ENCODE peak calls at places on chromosomes 13 and 19, in five cellular contexts. One of them, this sample, is unnamed.

GRCh38 chr13:43686557-43686956 is 100.2 kb downstream of the ENOX1 start:
- DNase-seq in fibroblast of pulmonary artery: peak
- DNase-seq in progenitor cell of endocrine pancreas: no peak
- DNase-seq in HFFc6: peak
- DNase-seq in CD8-positive, alpha-beta T cell: no peak
- DNase-seq in this sample: no peak

GRCh38 chr19:45528149-45528743 is 21.0 kb downstream of the VASP start:
- DNase-seq in fibroblast of pulmonary artery: peak
- DNase-seq in HFFc6: no peak
- DNase-seq in progenitor cell of endocrine pancreas: peak
- DNase-seq in CD8-positive, alpha-beta T cell: no peak
- DNase-seq in this sample: no peak

GRCh38 chr19:8904597-8904996 is 72.4 kb downstream of the MBD3L1 start:
- DNase-seq in CD8-positive, alpha-beta T cell: no peak
- DNase-seq in progenitor cell of endocrine pancreas: no peak
- DNase-seq in fibroblast of pulmonary artery: no peak
- DNase-seq in HFFc6: no peak
- DNase-seq in this sample: no peak

GRCh38 chr19:53583181-53583580 is 45.2 kb downstream of the ZNF331 start:
- DNase-seq in progenitor cell of endocrine pancreas: no peak
- DNase-seq in HFFc6: no peak
- DNase-seq in CD8-positive, alpha-beta T cell: no peak
- DNase-seq in fibroblast of pulmonary artery: no peak
- DNase-seq in this sample: no peak

GRCh38 chr13:24662195-24663088 is 17.8 kb upstream of the ATP12A start:
- DNase-seq in fibroblast of pulmonary artery: no peak
- DNase-seq in progenitor cell of endocrine pancreas: no peak
- DNase-seq in HFFc6: no peak
- DNase-seq in CD8-positive, alpha-beta T cell: no peak
- DNase-seq in this sample: no peak

GRCh38 chr19:42794751-42795150 is 29.3 kb upstream of the PSG8 start:
- DNase-seq in fibroblast of pulmonary artery: no peak
- DNase-seq in HFFc6: peak
- DNase-seq in progenitor cell of endocrine pancreas: no peak
- DNase-seq in CD8-positive, alpha-beta T cell: no peak
- DNase-seq in this sample: no peak

GRCh38 chr13:27375686-27376326 is 48.6 kb upstream of the GTF3A start:
- DNase-seq in CD8-positive, alpha-beta T cell: peak
- DNase-seq in fibroblast of pulmonary artery: peak
- DNase-seq in HFFc6: peak
- DNase-seq in progenitor cell of endocrine pancreas: peak
- DNase-seq in this sample: peak

GRCh38 chr19:38656171-38656981 is 8.9 kb downstream of the ACTN4 start:
- DNase-seq in CD8-positive, alpha-beta T cell: peak
- DNase-seq in HFFc6: peak
- DNase-seq in fibroblast of pulmonary artery: peak
- DNase-seq in progenitor cell of endocrine pancreas: no peak
- DNase-seq in this sample: no peak

GRCh38 chr19:53959176-53959757 is 3.5 kb upstream of the CACNG8 start:
- DNase-seq in CD8-positive, alpha-beta T cell: no peak
- DNase-seq in HFFc6: no peak
- DNase-seq in fibroblast of pulmonary artery: no peak
- DNase-seq in progenitor cell of endocrine pancreas: no peak
- DNase-seq in this sample: no peak

GRCh38 chr13:19587635-19588300 is 26.4 kb upstream of the TPTE2 start:
- DNase-seq in HFFc6: peak
- DNase-seq in fibroblast of pulmonary artery: peak
- DNase-seq in progenitor cell of endocrine pancreas: no peak
- DNase-seq in CD8-positive, alpha-beta T cell: no peak
- DNase-seq in this sample: no peak

GRCh38 chr19:11722414-11722813 is 16.3 kb downstream of the ZNF823 start:
- DNase-seq in HFFc6: no peak
- DNase-seq in progenitor cell of endocrine pancreas: no peak
- DNase-seq in CD8-positive, alpha-beta T cell: no peak
- DNase-seq in fibroblast of pulmonary artery: no peak
- DNase-seq in this sample: no peak

GRCh38 chr13:47650221-47650620 is 350.9 kb downstream of the SUCLA2 start:
- DNase-seq in HFFc6: no peak
- DNase-seq in CD8-positive, alpha-beta T cell: no peak
- DNase-seq in fibroblast of pulmonary artery: no peak
- DNase-seq in progenitor cell of endocrine pancreas: no peak
- DNase-seq in this sample: no peak

GRCh38 chr13:74678308-74678958 is 544.2 kb upstream of the KLF12 start:
- DNase-seq in CD8-positive, alpha-beta T cell: no peak
- DNase-seq in progenitor cell of endocrine pancreas: no peak
- DNase-seq in fibroblast of pulmonary artery: no peak
- DNase-seq in HFFc6: no peak
- DNase-seq in this sample: no peak

GRCh38 chr13:20191311-20191901 is 1.3 kb downstream of the GJB2 start:
- DNase-seq in fibroblast of pulmonary artery: no peak
- DNase-seq in progenitor cell of endocrine pancreas: no peak
- DNase-seq in HFFc6: no peak
- DNase-seq in CD8-positive, alpha-beta T cell: no peak
- DNase-seq in this sample: no peak

GRCh38 chr19:39677931-39678889 is 22.5 kb downstream of the LGALS16 start:
- DNase-seq in fibroblast of pulmonary artery: peak
- DNase-seq in CD8-positive, alpha-beta T cell: no peak
- DNase-seq in progenitor cell of endocrine pancreas: no peak
- DNase-seq in HFFc6: no peak
- DNase-seq in this sample: no peak

GRCh38 chr19:952680-953500 is 27.1 kb downstream of the ARID3A start:
- DNase-seq in fibroblast of pulmonary artery: peak
- DNase-seq in CD8-positive, alpha-beta T cell: no peak
- DNase-seq in progenitor cell of endocrine pancreas: peak
- DNase-seq in HFFc6: no peak
- DNase-seq in this sample: no peak

GRCh38 chr13:21945195-21945594 is 274.3 kb downstream of the FGF9 start:
- DNase-seq in fibroblast of pulmonary artery: no peak
- DNase-seq in HFFc6: no peak
- DNase-seq in CD8-positive, alpha-beta T cell: no peak
- DNase-seq in progenitor cell of endocrine pancreas: no peak
- DNase-seq in this sample: no peak

GRCh38 chr19:57887195-57887941 is 1.5 kb downstream of the ZNF814 start:
- DNase-seq in fibroblast of pulmonary artery: peak
- DNase-seq in HFFc6: no peak
- DNase-seq in progenitor cell of endocrine pancreas: no peak
- DNase-seq in CD8-positive, alpha-beta T cell: no peak
- DNase-seq in this sample: no peak

GRCh38 chr19:57886046-57886445 is 2.8 kb downstream of the ZNF814 start:
- DNase-seq in HFFc6: no peak
- DNase-seq in fibroblast of pulmonary artery: no peak
- DNase-seq in progenitor cell of endocrine pancreas: no peak
- DNase-seq in CD8-positive, alpha-beta T cell: no peak
- DNase-seq in this sample: no peak

GRCh38 chr19:57888107-57888493 is 737 bp downstream of the ZNF814 start:
- DNase-seq in HFFc6: no peak
- DNase-seq in fibroblast of pulmonary artery: no peak
- DNase-seq in CD8-positive, alpha-beta T cell: no peak
- DNase-seq in progenitor cell of endocrine pancreas: no peak
- DNase-seq in this sample: no peak

GRCh38 chr19:57888494-57889231 is at the start of gene ZNF814:
- DNase-seq in fibroblast of pulmonary artery: peak
- DNase-seq in HFFc6: peak
- DNase-seq in CD8-positive, alpha-beta T cell: peak
- DNase-seq in progenitor cell of endocrine pancreas: peak
- DNase-seq in this sample: peak
- TF ChIP-seq CTCF in fibroblast of pulmonary artery: peak
- TF ChIP-seq CTCF in HFFc6: peak
- TF ChIP-seq CTCF in CD8-positive, alpha-beta T cell: peak
- TF ChIP-seq CTCF in progenitor cell of endocrine pancreas: peak
- TF ChIP-seq CTCF in this sample: peak

GRCh38 chr13:76552373-76552772 is 333.8 kb downstream of the KCTD12 start:
- DNase-seq in HFFc6: no peak
- DNase-seq in fibroblast of pulmonary artery: peak
- DNase-seq in progenitor cell of endocrine pancreas: no peak
- DNase-seq in CD8-positive, alpha-beta T cell: no peak
- DNase-seq in this sample: no peak

GRCh38 chr13:76552807-76553206 is 333.4 kb downstream of the KCTD12 start:
- DNase-seq in HFFc6: no peak
- DNase-seq in fibroblast of pulmonary artery: peak
- DNase-seq in CD8-positive, alpha-beta T cell: no peak
- DNase-seq in progenitor cell of endocrine pancreas: no peak
- DNase-seq in this sample: no peak

DNA sequence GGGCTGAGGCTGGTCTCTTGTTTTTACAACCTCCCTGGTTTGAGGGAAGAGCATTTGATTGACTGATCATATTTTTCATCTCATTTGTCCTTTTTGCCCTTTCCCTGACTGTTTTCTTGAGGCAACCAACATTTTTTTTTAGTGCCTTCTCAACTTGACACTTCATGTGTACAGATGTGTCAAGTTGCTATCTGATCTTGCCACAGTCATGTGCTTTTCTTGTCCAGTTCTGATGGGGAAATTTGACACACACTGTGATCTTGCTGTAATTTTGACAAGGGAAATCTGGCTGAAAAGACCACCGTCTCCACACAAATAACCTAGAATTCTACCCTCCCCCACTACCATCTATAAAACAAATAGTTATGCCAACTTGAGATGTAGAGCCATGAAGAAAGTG is 329.6 kb downstream of the KCTD12 start:
- DNase-seq in fibroblast of pulmonary artery: no peak
- DNase-seq in HFFc6: no peak
- DNase-seq in CD8-positive, alpha-beta T cell: no peak
- DNase-seq in progenitor cell of endocrine pancreas: no peak
- DNase-seq in this sample: no peak
- TF ChIP-seq CTCF in fibroblast of pulmonary artery: no peak
- TF ChIP-seq CTCF in HFFc6: no peak
- TF ChIP-seq CTCF in CD8-positive, alpha-beta T cell: no peak
- TF ChIP-seq CTCF in progenitor cell of endocrine pancreas: no peak
- TF ChIP-seq CTCF in this sample: no peak

GRCh38 chr19:2015611-2015950 is at the start of gene BTBD2:
- DNase-seq in CD8-positive, alpha-beta T cell: peak
- DNase-seq in HFFc6: no peak
- DNase-seq in progenitor cell of endocrine pancreas: no peak
- DNase-seq in fibroblast of pulmonary artery: peak
- DNase-seq in this sample: no peak
- TF ChIP-seq CTCF in CD8-positive, alpha-beta T cell: no peak
- TF ChIP-seq CTCF in HFFc6: no peak
- TF ChIP-seq CTCF in progenitor cell of endocrine pancreas: no peak
- TF ChIP-seq CTCF in fibroblast of pulmonary artery: no peak
- TF ChIP-seq CTCF in this sample: no peak

DNA sequence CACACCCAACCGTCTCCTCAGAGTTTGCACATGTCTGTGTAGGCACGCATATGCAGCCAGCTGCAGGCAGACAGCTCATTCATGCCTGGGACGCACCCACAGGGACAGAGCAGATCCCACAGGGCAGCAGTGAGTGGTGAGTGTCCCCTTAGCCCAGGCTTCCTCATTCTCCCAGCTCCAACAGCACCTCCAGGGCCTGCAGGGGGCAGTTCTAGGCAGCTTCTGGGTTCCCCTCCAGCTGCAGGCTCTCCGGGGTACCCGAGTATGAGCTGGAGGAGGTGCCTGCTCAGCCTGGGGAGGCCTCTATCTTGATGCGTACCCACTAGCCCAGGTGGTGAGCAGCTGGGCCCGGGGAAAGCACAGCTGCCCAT is 1.3 kb upstream of the SHANK1 start:
- DNase-seq in progenitor cell of endocrine pancreas: no peak
- DNase-seq in HFFc6: peak
- DNase-seq in fibroblast of pulmonary artery: no peak
- DNase-seq in CD8-positive, alpha-beta T cell: no peak
- DNase-seq in this sample: peak
- TF ChIP-seq CTCF in progenitor cell of endocrine pancreas: no peak
- TF ChIP-seq CTCF in HFFc6: peak
- TF ChIP-seq CTCF in fibroblast of pulmonary artery: peak
- TF ChIP-seq CTCF in CD8-positive, alpha-beta T cell: no peak
- TF ChIP-seq CTCF in this sample: no peak

DNA sequence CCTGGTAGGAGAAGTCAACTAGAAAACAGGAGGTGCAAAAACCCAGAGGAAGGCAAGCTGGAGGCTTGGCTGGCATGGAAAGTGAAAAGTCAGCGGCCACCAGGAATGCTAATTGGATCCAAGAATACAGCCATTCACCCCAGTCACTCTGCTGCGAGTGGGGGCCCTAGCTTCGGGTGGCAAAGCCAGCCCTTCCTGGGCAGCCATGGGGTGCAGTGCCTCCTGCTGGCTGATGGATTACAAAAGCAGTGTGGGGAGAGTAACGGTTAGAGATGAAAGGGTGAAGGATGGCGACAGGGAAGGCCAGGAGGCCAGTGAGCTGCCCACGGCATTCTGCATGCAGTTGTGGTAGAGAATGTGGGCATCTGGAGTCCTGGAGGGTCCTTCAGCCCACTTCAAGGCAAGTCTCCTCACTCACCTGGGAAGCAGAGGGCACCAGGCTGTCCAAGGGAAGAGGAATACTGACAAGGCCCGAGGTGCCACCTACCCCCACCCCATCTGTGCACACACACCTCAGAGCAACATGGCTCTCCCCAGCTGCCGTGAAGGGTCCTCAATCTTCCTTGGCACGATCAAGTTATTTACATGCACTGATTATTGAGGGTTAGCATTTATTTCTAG is 20.3 kb upstream of the EPHX3 start:
- DNase-seq in HFFc6: peak
- DNase-seq in CD8-positive, alpha-beta T cell: no peak
- DNase-seq in fibroblast of pulmonary artery: peak
- DNase-seq in progenitor cell of endocrine pancreas: no peak
- DNase-seq in this sample: peak
- TF ChIP-seq CTCF in HFFc6: peak
- TF ChIP-seq CTCF in CD8-positive, alpha-beta T cell: no peak
- TF ChIP-seq CTCF in fibroblast of pulmonary artery: peak
- TF ChIP-seq CTCF in progenitor cell of endocrine pancreas: peak
- TF ChIP-seq CTCF in this sample: peak

DNA sequence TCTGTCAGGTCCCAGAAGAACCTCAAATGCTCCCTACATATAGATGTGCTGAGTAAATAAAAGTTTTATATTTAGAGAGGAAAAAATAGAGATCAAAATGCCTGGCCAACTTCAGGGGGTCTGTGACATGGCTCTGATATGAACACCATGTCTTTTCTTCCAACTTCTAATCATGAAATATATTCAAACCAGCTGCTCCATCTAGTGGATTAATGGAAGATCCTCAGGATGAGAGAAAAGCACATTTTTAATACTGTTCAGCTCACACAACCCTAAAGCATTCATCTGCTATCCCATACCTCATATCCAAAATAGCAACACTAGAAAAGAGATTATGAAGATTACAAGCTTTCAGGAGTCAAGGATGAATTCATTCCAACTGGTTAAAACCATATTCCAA is 56.0 kb upstream of the DOCK9 start:
- DNase-seq in fibroblast of pulmonary artery: peak
- DNase-seq in CD8-positive, alpha-beta T cell: no peak
- DNase-seq in progenitor cell of endocrine pancreas: no peak
- DNase-seq in HFFc6: peak
- DNase-seq in this sample: no peak
- TF ChIP-seq CTCF in fibroblast of pulmonary artery: peak
- TF ChIP-seq CTCF in CD8-positive, alpha-beta T cell: peak
- TF ChIP-seq CTCF in progenitor cell of endocrine pancreas: peak
- TF ChIP-seq CTCF in HFFc6: peak
- TF ChIP-seq CTCF in this sample: peak

GRCh38 chr13:111142472-111142871 is 27.4 kb downstream of the ARHGEF7 start:
- DNase-seq in HFFc6: no peak
- DNase-seq in CD8-positive, alpha-beta T cell: no peak
- DNase-seq in fibroblast of pulmonary artery: no peak
- DNase-seq in progenitor cell of endocrine pancreas: no peak
- DNase-seq in this sample: no peak
- TF ChIP-seq CTCF in HFFc6: no peak
- TF ChIP-seq CTCF in CD8-positive, alpha-beta T cell: no peak
- TF ChIP-seq CTCF in fibroblast of pulmonary artery: no peak
- TF ChIP-seq CTCF in progenitor cell of endocrine pancreas: no peak
- TF ChIP-seq CTCF in this sample: no peak

GRCh38 chr19:33302175-33302973 is at the start of gene CEBPA:
- DNase-seq in CD8-positive, alpha-beta T cell: peak
- DNase-seq in fibroblast of pulmonary artery: peak
- DNase-seq in progenitor cell of endocrine pancreas: peak
- DNase-seq in HFFc6: peak
- DNase-seq in this sample: peak
- TF ChIP-seq CTCF in CD8-positive, alpha-beta T cell: no peak
- TF ChIP-seq CTCF in fibroblast of pulmonary artery: no peak
- TF ChIP-seq CTCF in progenitor cell of endocrine pancreas: peak
- TF ChIP-seq CTCF in HFFc6: peak
- TF ChIP-seq CTCF in this sample: no peak

GRCh38 chr13:95300625-95301134 is 571 bp downstream of the ABCC4 start:
- DNase-seq in CD8-positive, alpha-beta T cell: peak
- DNase-seq in progenitor cell of endocrine pancreas: peak
- DNase-seq in fibroblast of pulmonary artery: peak
- DNase-seq in HFFc6: peak
- DNase-seq in this sample: peak
- TF ChIP-seq CTCF in CD8-positive, alpha-beta T cell: no peak
- TF ChIP-seq CTCF in progenitor cell of endocrine pancreas: peak
- TF ChIP-seq CTCF in fibroblast of pulmonary artery: peak
- TF ChIP-seq CTCF in HFFc6: peak
- TF ChIP-seq CTCF in this sample: no peak

This sample was measured in nephron progenitor cell.